ENCODE peak calls at places on chromosomes 13 and 19, in six cellular contexts. One of them, this sample, is unnamed.

GRCh38 chr19:37938379-37938778 is 31.4 kb downstream of the SIPA1L3 start:
- DNase-seq in K562: no peak
- DNase-seq in endodermal cell: no peak
- DNase-seq in H9: no peak
- DNase-seq in neuronal stem cell: no peak
- DNase-seq in IMR-90: no peak
- DNase-seq in this sample: no peak

GRCh38 chr19:8144273-8144672 is 5.1 kb downstream of the FBN3 start:
- DNase-seq in endodermal cell: no peak
- DNase-seq in IMR-90: no peak
- DNase-seq in neuronal stem cell: no peak
- DNase-seq in H9: no peak
- DNase-seq in K562: no peak
- DNase-seq in this sample: no peak

GRCh38 chr13:109383683-109384082 is 402.7 kb downstream of the IRS2 start:
- DNase-seq in H9: no peak
- DNase-seq in K562: no peak
- DNase-seq in IMR-90: peak; percentile 79
- DNase-seq in endodermal cell: no peak
- DNase-seq in neuronal stem cell: no peak
- DNase-seq in this sample: no peak

GRCh38 chr13:51549050-51549449 is 35.2 kb upstream of the WDFY2 start:
- DNase-seq in K562: peak; percentile 64
- DNase-seq in endodermal cell: peak; percentile 62
- DNase-seq in IMR-90: no peak
- DNase-seq in neuronal stem cell: no peak
- DNase-seq in H9: no peak
- DNase-seq in this sample: no peak

GRCh38 chr13:110387451-110388140 is 80.5 kb downstream of the COL4A2 start:
- DNase-seq in IMR-90: peak; percentile 84
- DNase-seq in endodermal cell: peak; percentile 74
- DNase-seq in K562: no peak
- DNase-seq in neuronal stem cell: no peak
- DNase-seq in H9: peak; percentile 73
- DNase-seq in this sample: no peak

GRCh38 chr19:12880551-12881171 is 588 bp downstream of the DNASE2 start:
- DNase-seq in K562: no peak
- DNase-seq in H9: peak; percentile 53
- DNase-seq in IMR-90: peak; percentile 6
- DNase-seq in endodermal cell: no peak
- DNase-seq in neuronal stem cell: no peak
- DNase-seq in this sample: peak; percentile 66

GRCh38 chr13:44313674-44314073 is 60.0 kb upstream of the SERP2 start:
- DNase-seq in K562: no peak
- DNase-seq in IMR-90: peak; percentile 91
- DNase-seq in endodermal cell: no peak
- DNase-seq in neuronal stem cell: no peak
- DNase-seq in H9: no peak
- DNase-seq in this sample: no peak

GRCh38 chr19:47110521-47111080 is 3.0 kb downstream of the ZC3H4 start:
- DNase-seq in endodermal cell: no peak
- DNase-seq in H9: no peak
- DNase-seq in IMR-90: no peak
- DNase-seq in neuronal stem cell: no peak
- DNase-seq in K562: no peak
- DNase-seq in this sample: peak; percentile 72

GRCh38 chr19:46620716-46621115 is 4.2 kb downstream of the PTGIR start:
- DNase-seq in IMR-90: peak; percentile 85
- DNase-seq in H9: no peak
- DNase-seq in neuronal stem cell: no peak
- DNase-seq in K562: no peak
- DNase-seq in endodermal cell: no peak
- DNase-seq in this sample: no peak

GRCh38 chr19:42816901-42817300 is 51.4 kb upstream of the PSG8 start:
- DNase-seq in IMR-90: peak; percentile 31
- DNase-seq in K562: no peak
- DNase-seq in endodermal cell: no peak
- DNase-seq in H9: no peak
- DNase-seq in neuronal stem cell: no peak
- DNase-seq in this sample: no peak

GRCh38 chr19:4367781-4368127 is 24.4 kb downstream of the MPND start:
- DNase-seq in endodermal cell: no peak
- DNase-seq in IMR-90: no peak
- DNase-seq in K562: no peak
- DNase-seq in H9: no peak
- DNase-seq in neuronal stem cell: no peak
- DNase-seq in this sample: no peak

GRCh38 chr13:105908581-105908980 is 626.9 kb downstream of the EFNB2 start:
- DNase-seq in IMR-90: no peak
- DNase-seq in neuronal stem cell: no peak
- DNase-seq in K562: no peak
- DNase-seq in H9: no peak
- DNase-seq in endodermal cell: no peak
- DNase-seq in this sample: no peak

GRCh38 chr13:110108348-110109139 is 198.4 kb downstream of the COL4A1 start:
- DNase-seq in neuronal stem cell: peak; percentile 48
- DNase-seq in IMR-90: peak; percentile 88
- DNase-seq in K562: no peak
- DNase-seq in endodermal cell: peak; percentile 93
- DNase-seq in H9: peak; percentile 83
- DNase-seq in this sample: peak; percentile 59

GRCh38 chr19:53771133-53771532 is 53.0 kb downstream of the NLRP12 start:
- DNase-seq in IMR-90: no peak
- DNase-seq in H9: peak; percentile 49
- DNase-seq in neuronal stem cell: no peak
- DNase-seq in K562: no peak
- DNase-seq in endodermal cell: no peak
- DNase-seq in this sample: no peak

GRCh38 chr13:21310220-21310619 is 133.8 kb downstream of the MRPL57 start:
- DNase-seq in endodermal cell: no peak
- DNase-seq in IMR-90: no peak
- DNase-seq in H9: no peak
- DNase-seq in K562: no peak
- DNase-seq in neuronal stem cell: no peak
- DNase-seq in this sample: no peak

GRCh38 chr19:18090545-18091216 is 3.9 kb upstream of the IL12RB1 start:
- DNase-seq in neuronal stem cell: no peak
- DNase-seq in endodermal cell: no peak
- DNase-seq in IMR-90: peak; percentile 28
- DNase-seq in K562: peak; percentile 46
- DNase-seq in H9: no peak
- DNase-seq in this sample: no peak

GRCh38 chr13:46288570-46289259 is 77.0 kb downstream of the LRRC63 start:
- DNase-seq in IMR-90: peak; percentile 22
- DNase-seq in K562: peak; percentile 26
- DNase-seq in neuronal stem cell: peak; percentile 24
- DNase-seq in H9: no peak
- DNase-seq in endodermal cell: no peak
- DNase-seq in this sample: peak; percentile 80

GRCh38 chr19:4061683-4062575 is 4.8 kb downstream of the ZBTB7A start:
- DNase-seq in K562: no peak
- DNase-seq in neuronal stem cell: no peak
- DNase-seq in endodermal cell: no peak
- DNase-seq in H9: peak; percentile 48
- DNase-seq in IMR-90: no peak
- DNase-seq in this sample: no peak

GRCh38 chr13:45042539-45042938 is 53.2 kb downstream of the GPALPP1 start:
- DNase-seq in H9: no peak
- DNase-seq in neuronal stem cell: no peak
- DNase-seq in endodermal cell: no peak
- DNase-seq in K562: no peak
- DNase-seq in IMR-90: no peak
- DNase-seq in this sample: no peak

GRCh38 chr19:54305141-54305540 is 7.8 kb downstream of the LILRA5 start:
- DNase-seq in IMR-90: no peak
- DNase-seq in endodermal cell: no peak
- DNase-seq in H9: no peak
- DNase-seq in K562: no peak
- DNase-seq in neuronal stem cell: no peak
- DNase-seq in this sample: no peak

GRCh38 chr19:10544242-10544752 is 593 bp downstream of the ATG4D start:
- DNase-seq in neuronal stem cell: no peak
- DNase-seq in IMR-90: no peak
- DNase-seq in endodermal cell: peak; percentile 63
- DNase-seq in H9: no peak
- DNase-seq in K562: peak; percentile 58
- DNase-seq in this sample: peak; percentile 66

GRCh38 chr13:102584423-102584822 is 12.4 kb upstream of the TPP2 start:
- DNase-seq in IMR-90: no peak
- DNase-seq in endodermal cell: no peak
- DNase-seq in H9: no peak
- DNase-seq in neuronal stem cell: no peak
- DNase-seq in K562: no peak
- DNase-seq in this sample: peak; percentile 82

GRCh38 chr19:35114656-35115537 is 726 bp upstream of the FXYD3 start:
- DNase-seq in K562: peak; percentile 85
- DNase-seq in endodermal cell: peak; percentile 95
- DNase-seq in H9: peak; percentile 87
- DNase-seq in IMR-90: peak; percentile 27
- DNase-seq in neuronal stem cell: peak; percentile 91
- DNase-seq in this sample: peak; percentile 85

GRCh38 chr19:1156830-1157615 is 17.0 kb downstream of the SBNO2 start:
- DNase-seq in endodermal cell: no peak
- DNase-seq in IMR-90: no peak
- DNase-seq in K562: no peak
- DNase-seq in H9: no peak
- DNase-seq in neuronal stem cell: no peak
- DNase-seq in this sample: no peak

GRCh38 chr13:105598551-105598950 is 936.9 kb downstream of the EFNB2 start:
- DNase-seq in IMR-90: peak; percentile 52
- DNase-seq in K562: no peak
- DNase-seq in H9: no peak
- DNase-seq in endodermal cell: no peak
- DNase-seq in neuronal stem cell: no peak
- DNase-seq in this sample: no peak

GRCh38 chr19:54356444-54357056 is 8.2 kb downstream of the LAIR1 start:
- DNase-seq in endodermal cell: no peak
- DNase-seq in IMR-90: no peak
- DNase-seq in neuronal stem cell: no peak
- DNase-seq in K562: no peak
- DNase-seq in H9: no peak
- DNase-seq in this sample: no peak

GRCh38 chr19:12077375-12077774 is 12.8 kb downstream of the ZNF844 start:
- DNase-seq in K562: no peak
- DNase-seq in endodermal cell: no peak
- DNase-seq in IMR-90: no peak
- DNase-seq in H9: no peak
- DNase-seq in neuronal stem cell: no peak
- DNase-seq in this sample: no peak

GRCh38 chr19:14434157-14434501 is 1.0 kb downstream of the PKN1 start:
- DNase-seq in neuronal stem cell: no peak
- DNase-seq in endodermal cell: no peak
- DNase-seq in H9: no peak
- DNase-seq in K562: no peak
- DNase-seq in IMR-90: no peak
- DNase-seq in this sample: peak; percentile 53
- H3K4me1 ChIP-seq in neuronal stem cell: peaks cover 12% of the 10 kb centered on the region
- H3K4me1 ChIP-seq in endodermal cell: no peaks in the 10 kb centered on the region
- H3K4me1 ChIP-seq in H9: no peaks in the 10 kb centered on the region
- H3K4me1 ChIP-seq in K562: peaks cover 54% of the 10 kb centered on the region
- H3K4me1 ChIP-seq in IMR-90: peaks cover 17% of the 10 kb centered on the region
- H3K4me1 ChIP-seq in this sample: peaks cover 24% of the 10 kb centered on the region

GRCh38 chr13:53605306-53605705 is 576.7 kb downstream of the OLFM4 start:
- DNase-seq in neuronal stem cell: no peak
- DNase-seq in IMR-90: no peak
- DNase-seq in K562: no peak
- DNase-seq in endodermal cell: no peak
- DNase-seq in H9: no peak
- DNase-seq in this sample: no peak
- H3K9me3 ChIP-seq in neuronal stem cell: peaks cover 9% of the 10 kb centered on the region
- H3K9me3 ChIP-seq in IMR-90: peaks cover 9% of the 10 kb centered on the region
- H3K9me3 ChIP-seq in K562: no peaks in the 10 kb centered on the region
- H3K9me3 ChIP-seq in endodermal cell: no peaks in the 10 kb centered on the region
- H3K9me3 ChIP-seq in H9: no peaks in the 10 kb centered on the region
- H3K9me3 ChIP-seq in this sample: peaks cover 42% of the 10 kb centered on the region

GRCh38 chr13:98890186-98890585 is 87.7 kb downstream of the DOCK9 start:
- DNase-seq in H9: no peak
- DNase-seq in endodermal cell: no peak
- DNase-seq in K562: no peak
- DNase-seq in neuronal stem cell: no peak
- DNase-seq in IMR-90: peak; percentile 74
- DNase-seq in this sample: no peak

GRCh38 chr13:98892821-98893220 is 85.0 kb downstream of the DOCK9 start:
- DNase-seq in K562: no peak
- DNase-seq in IMR-90: no peak
- DNase-seq in neuronal stem cell: no peak
- DNase-seq in endodermal cell: no peak
- DNase-seq in H9: no peak
- DNase-seq in this sample: no peak

GRCh38 chr13:98889419-98890079 is 88.3 kb downstream of the DOCK9 start:
- DNase-seq in H9: no peak
- DNase-seq in neuronal stem cell: no peak
- DNase-seq in K562: no peak
- DNase-seq in IMR-90: no peak
- DNase-seq in endodermal cell: no peak
- DNase-seq in this sample: no peak

GRCh38 chr13:98892077-98892476 is 85.8 kb downstream of the DOCK9 start:
- DNase-seq in endodermal cell: no peak
- DNase-seq in neuronal stem cell: no peak
- DNase-seq in H9: no peak
- DNase-seq in K562: no peak
- DNase-seq in IMR-90: no peak
- DNase-seq in this sample: no peak

GRCh38 chr13:98890920-98891319 is 86.9 kb downstream of the DOCK9 start:
- DNase-seq in H9: peak; percentile 57
- DNase-seq in endodermal cell: peak; percentile 69
- DNase-seq in neuronal stem cell: no peak
- DNase-seq in IMR-90: no peak
- DNase-seq in K562: no peak
- DNase-seq in this sample: no peak
- H3K9ac ChIP-seq in H9: no peak overlapping the region
- H3K9ac ChIP-seq in endodermal cell: no peak overlapping the region
- H3K9ac ChIP-seq in neuronal stem cell: no peak overlapping the region
- H3K9ac ChIP-seq in IMR-90: no peak overlapping the region
- H3K9ac ChIP-seq in K562: no peak overlapping the region
- H3K9ac ChIP-seq in this sample: no peak overlapping the region

DNA sequence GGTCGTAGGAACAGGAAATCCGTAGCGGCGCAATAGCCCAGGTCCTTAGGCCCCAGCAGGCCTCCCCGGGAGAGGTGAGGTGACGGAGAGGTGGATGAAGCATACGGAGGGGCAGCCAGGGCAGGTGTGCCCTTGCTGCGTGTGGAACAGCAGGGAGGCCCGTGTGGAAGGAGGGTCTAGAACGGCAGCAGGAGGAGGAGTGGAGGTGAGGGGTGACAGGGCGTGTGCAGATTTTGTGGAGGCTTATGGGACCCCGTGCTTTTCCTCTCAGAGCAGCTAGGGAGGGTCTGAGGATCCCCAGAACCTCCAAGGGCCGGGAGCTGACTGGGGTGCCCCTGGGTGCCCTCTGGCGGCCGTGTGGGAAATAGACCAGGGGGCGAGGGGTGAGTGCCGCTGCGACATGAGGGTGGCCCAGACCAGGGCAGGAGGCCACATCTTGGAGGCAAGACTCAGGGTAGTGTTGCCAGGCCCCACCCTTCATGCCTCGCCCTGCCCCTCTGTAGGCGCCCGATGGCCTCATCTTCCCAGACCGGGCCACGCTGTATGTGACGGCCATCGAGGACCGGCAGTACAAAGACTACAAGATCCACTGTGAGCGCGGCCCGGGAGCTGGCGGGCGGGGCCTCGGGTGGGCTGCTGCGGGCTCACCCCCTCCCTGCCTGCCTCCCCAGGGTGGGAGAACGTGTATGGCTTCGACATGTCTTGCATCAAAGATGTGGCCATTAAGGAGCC is 5.0 kb upstream of the ADM5 start:
- DNase-seq in neuronal stem cell: no peak
- DNase-seq in H9: peak; percentile 68
- DNase-seq in endodermal cell: peak; percentile 87
- DNase-seq in IMR-90: no peak
- DNase-seq in K562: no peak
- DNase-seq in this sample: peak; percentile 87
- H3K4me1 ChIP-seq in neuronal stem cell: peaks cover 29% of the 10 kb centered on the region
- H3K4me1 ChIP-seq in H9: peaks cover 10% of the 10 kb centered on the region
- H3K4me1 ChIP-seq in endodermal cell: peaks cover 10% of the 10 kb centered on the region
- H3K4me1 ChIP-seq in IMR-90: peaks cover 6% of the 10 kb centered on the region
- H3K4me1 ChIP-seq in K562: peaks cover 70% of the 10 kb centered on the region
- H3K4me1 ChIP-seq in this sample: peaks cover 17% of the 10 kb centered on the region